ENCODE peak calls at places on chromosomes 5 and 9, in ten cellular contexts. D is SW 1271, M is left cardiac atrium, I is left ventricle myocardium inferior, J is neural crest cell, Q is NCI-H774, B is HuH-7, X is NCI-H1092 treated with DMSO at 0.1 percent for 48 hours, K is HuH-7.5, G is HEK293T. T is an unnamed sample.

GRCh38 chr9:69134412-69134811 is 39.7 kb upstream of the TJP2 start:
- DNase-seq in D (no peak), J (no peak), X (no peak), I (no peak), Q (no peak), B (no peak), M (no peak), G (no peak), K (no peak), T (no peak)

GRCh38 chr5:9473624-9474023 is 72.3 kb downstream of the SEMA5A start:
- DNase-seq in D (no peak), B (no peak), X (no peak), G (no peak), I (no peak), J (no peak), Q (no peak), K (no peak), M (no peak), T (no peak)

GRCh38 chr9:136857166-136857565 is 5.0 kb downstream of the MAMDC4 start:
- DNase-seq in J (no peak), Q (no peak), I (peak; percentile 12), D (no peak), X (no peak), G (no peak), K (no peak), B (no peak), M (peak; percentile 18), T (no peak)

GRCh38 chr5:124906339-124907097 is 160.1 kb upstream of the ZNF608 start:
- DNase-seq in D (no peak), G (no peak), J (peak; percentile 28), I (peak; percentile 69), B (no peak), X (peak; percentile 60), K (no peak), Q (peak; percentile 35), M (peak; percentile 56), T (peak; percentile 75)

GRCh38 chr5:144368556-144368955 is 197.9 kb downstream of the KCTD16 start:
- DNase-seq in I (no peak), J (no peak), G (no peak), D (no peak), X (peak; percentile 65), Q (no peak), M (no peak), K (no peak), B (no peak), T (no peak)

GRCh38 chr5:28779161-28779754 is 1740.9 kb upstream of the CDH9 start:
- DNase-seq in J (no peak), G (no peak), D (peak; percentile 18), I (no peak), M (no peak), Q (peak; percentile 49), B (peak; percentile 1), X (peak; percentile 68), K (peak; percentile 2), T (peak; percentile 5)

GRCh38 chr5:76426391-76426802 is 23.3 kb downstream of the IQGAP2 start:
- DNase-seq in X (no peak), I (no peak), K (no peak), Q (no peak), G (no peak), J (no peak), B (no peak), D (no peak), M (no peak), T (no peak)

GRCh38 chr5:19927919-19928318 is 60.1 kb downstream of the CDH18 start:
- DNase-seq in I (no peak), B (no peak), J (no peak), D (no peak), K (no peak), M (no peak), X (peak; percentile 87), G (no peak), Q (peak; percentile 80), T (no peak)

GRCh38 chr9:36436909-36437308 is 36.8 kb upstream of the RNF38 start:
- DNase-seq in D (no peak), Q (no peak), J (no peak), X (peak; percentile 81), M (peak; percentile 40), B (no peak), G (no peak), I (peak; percentile 41), K (no peak), T (no peak)

GRCh38 chr9:110283736-110284135 is 27.4 kb upstream of the TXN start:
- DNase-seq in J (no peak), X (no peak), I (no peak), B (no peak), K (no peak), Q (no peak), D (no peak), M (no peak), G (no peak), T (no peak)

GRCh38 chr5:181235689-181236366 is 7.9 kb downstream of the RACK1 start:
- DNase-seq in Q (no peak), G (no peak), I (no peak), B (no peak), M (no peak), K (no peak), D (no peak), J (no peak), X (no peak), T (no peak)

GRCh38 chr9:75775966-75776691 is 114.3 kb upstream of the PCSK5 start:
- DNase-seq in B (peak; percentile 8), D (no peak), J (no peak), Q (no peak), K (no peak), I (no peak), G (no peak), M (no peak), X (no peak), T (no peak)

GRCh38 chr9:87551692-87552303 is 54.1 kb downstream of the DAPK1 start:
- DNase-seq in Q (no peak), D (no peak), K (no peak), M (no peak), J (no peak), X (no peak), B (no peak), I (no peak), G (no peak), T (no peak)

GRCh38 chr9:117266855-117267497 is 147.9 kb downstream of the ASTN2 start:
- DNase-seq in D (no peak), X (no peak), K (no peak), I (no peak), Q (no peak), G (no peak), M (no peak), B (no peak), J (no peak), T (no peak)

GRCh38 chr9:137384116-137384756 is 38.7 kb downstream of the EXD3 start:
- DNase-seq in Q (no peak), B (no peak), D (no peak), M (no peak), X (no peak), J (no peak), K (no peak), I (no peak), G (no peak), T (no peak)

GRCh38 chr9:118609355-118610044 is 759.7 kb downstream of the BRINP1 start:
- DNase-seq in J (no peak), M (no peak), I (no peak), K (no peak), X (no peak), D (peak; percentile 67), Q (no peak), G (no peak), B (no peak), T (no peak)

GRCh38 chr9:131259432-131259885 is 16.9 kb downstream of the FAM78A start:
- DNase-seq in K (no peak), G (no peak), J (no peak), X (no peak), Q (no peak), I (no peak), D (no peak), B (no peak), M (peak; percentile 12), T (no peak)

GRCh38 chr9:131530546-131530929 is 525 bp downstream of the UCK1 start:
- DNase-seq in Q (peak; percentile 14), J (peak; percentile 32), B (peak; percentile 97), X (peak; percentile 4), K (peak; percentile 97), I (peak; percentile 32), D (peak; percentile 25), G (peak; percentile 66), M (no peak), T (peak; percentile 64)

GRCh38 chr5:104412649-104413240 is 850.2 kb upstream of the NUDT12 start:
- DNase-seq in X (peak; percentile 11), M (no peak), Q (no peak), D (peak; percentile 54), G (peak; percentile 31), I (no peak), J (peak; percentile 2), B (peak; percentile 19), K (peak; percentile 6), T (no peak)

GRCh38 chr5:53568868-53569267 is 8.4 kb downstream of the NDUFS4 start:
- DNase-seq in K (no peak), J (no peak), D (no peak), I (no peak), G (no peak), B (no peak), Q (no peak), M (no peak), X (no peak), T (no peak)

GRCh38 chr9:1927546-1927945 is 87.6 kb upstream of the SMARCA2 start:
- DNase-seq in D (no peak), G (no peak), M (no peak), X (no peak), B (no peak), K (no peak), I (no peak), J (no peak), Q (no peak), T (no peak)

GRCh38 chr5:172505840-172506638 is 51.7 kb upstream of the SH3PXD2B start:
- DNase-seq in M (no peak), Q (no peak), J (no peak), B (no peak), K (no peak), G (no peak), D (no peak), I (no peak), X (no peak), T (no peak)

GRCh38 chr9:95506438-95506691 is 10.4 kb downstream of the PTCH1 start:
- DNase-seq in B (no peak), X (peak; percentile 46), M (peak; percentile 34), I (peak; percentile 49), Q (no peak), J (no peak), D (peak; percentile 54), G (no peak), K (peak; percentile 54), T (no peak)

GRCh38 chr5:80275347-80275746 is 19.5 kb upstream of the SERINC5 start:
- DNase-seq in M (no peak), D (peak; percentile 10), G (no peak), K (no peak), J (no peak), I (no peak), X (peak; percentile 10), Q (no peak), B (peak; percentile 49), T (peak; percentile 45)

GRCh38 chr5:172156541-172156994 is 31.5 kb downstream of the STK10 start:
- DNase-seq in M (peak; percentile 85), I (peak; percentile 68), D (no peak), X (no peak), G (no peak), J (no peak), K (no peak), Q (no peak), B (peak; percentile 52), T (no peak)

GRCh38 chr5:132179410-132179809 is 48.2 kb downstream of the P4HA2 start:
- DNase-seq in M (no peak), Q (no peak), G (no peak), K (no peak), I (no peak), J (no peak), B (no peak), D (no peak), X (no peak), T (no peak)

GRCh38 chr9:112890106-112891081 is at the start of gene SLC46A2:
- DNase-seq in I (peak; percentile 37), B (no peak), G (no peak), Q (no peak), X (no peak), J (peak; percentile 16), M (peak; percentile 29), K (no peak), D (no peak), T (peak; percentile 58)

GRCh38 chr5:106860398-106861044 is 810.2 kb downstream of the EFNA5 start:
- DNase-seq in B (no peak), G (no peak), M (no peak), J (no peak), X (no peak), K (no peak), D (no peak), Q (no peak), I (no peak), T (no peak)

T was measured in T47D.